ENCODE peak calls at places on chromosomes 16 and 17, in five cellular contexts. Q is HCT116, Z is H1, I is K562, E is transverse colon. O is an unnamed sample.

GRCh38 chr17:28982191-28982793 is 23.5 kb downstream of the SEZ6 start:
- DNase-seq in E (peak), I (no peak), Q (no peak), Z (no peak), O (peak)

GRCh38 chr17:79651266-79651665 is 40.4 kb upstream of the RBFOX3 start:
- DNase-seq in Q (no peak), E (no peak), I (no peak), Z (no peak), O (no peak)

GRCh38 chr16:15434425-15435215 is at the start of gene BMERB1:
- DNase-seq in I (no peak), Z (no peak), Q (peak), E (peak), O (peak)

GRCh38 chr17:76659928-76660614 is 16.5 kb upstream of the ST6GALNAC1 start:
- DNase-seq in I (peak), Q (no peak), Z (no peak), E (peak), O (no peak)

GRCh38 chr17:80395402-80396151 is 19.4 kb upstream of the ENDOV start:
- DNase-seq in I (no peak), Z (no peak), E (no peak), Q (no peak), O (no peak)

GRCh38 chr17:13931752-13932477 is 137.4 kb upstream of the COX10 start:
- DNase-seq in Q (no peak), I (no peak), Z (no peak), E (peak), O (no peak)

GRCh38 chr16:73172621-73173312 is 124.8 kb upstream of the ZFHX3 start:
- DNase-seq in E (peak), Q (no peak), I (peak), Z (no peak), O (no peak)

GRCh38 chr17:38893612-38894011 is 23.8 kb downstream of the LASP1 start:
- DNase-seq in Z (no peak), E (peak), Q (no peak), I (no peak), O (no peak)

GRCh38 chr17:15651583-15652110 is 32.1 kb upstream of the FBXW10B start:
- DNase-seq in E (peak), I (peak), Z (peak), Q (peak), O (peak)

GRCh38 chr16:54630284-54630967 is 300.2 kb upstream of the IRX5 start:
- DNase-seq in E (no peak), Q (no peak), Z (no peak), I (no peak), O (no peak)

GRCh38 chr16:85215478-85216120 is 103.3 kb upstream of the CIBAR2 start:
- DNase-seq in Z (no peak), Q (no peak), E (no peak), I (peak), O (no peak)

GRCh38 chr17:53950207-53950857 is 127.6 kb downstream of the KIF2B start:
- DNase-seq in Z (peak), Q (no peak), E (no peak), I (no peak), O (no peak)

GRCh38 chr17:75614006-75614405 is 19.2 kb upstream of the SMIM5 start:
- DNase-seq in Z (no peak), I (peak), Q (no peak), E (no peak), O (no peak)

GRCh38 chr17:32696426-32696825 is 180.5 kb downstream of the MYO1D start:
- DNase-seq in I (no peak), Z (no peak), Q (no peak), E (no peak), O (no peak)

GRCh38 chr17:6232768-6233130 is 162.6 kb downstream of the WSCD1 start:
- DNase-seq in E (no peak), Z (no peak), I (no peak), Q (no peak), O (no peak)

GRCh38 chr17:73710095-73710592 is 65.9 kb upstream of the SDK2 start:
- DNase-seq in E (peak), Z (peak), Q (peak), I (peak), O (peak)

GRCh38 chr17:2685696-2686095 is 25.9 kb downstream of the CLUH start:
- DNase-seq in Z (no peak), Q (no peak), E (no peak), I (no peak), O (no peak)

GRCh38 chr17:5485270-5486205 is at the start of gene DERL2:
- DNase-seq in E (no peak), I (peak), Z (no peak), Q (no peak), O (no peak)

GRCh38 chr16:28151180-28151579 is 60.6 kb downstream of the XPO6 start:
- DNase-seq in Q (no peak), I (no peak), Z (no peak), E (no peak), O (no peak)

GRCh38 chr17:33494156-33494555 is 201.1 kb upstream of the ASIC2 start:
- DNase-seq in Z (no peak), I (no peak), Q (no peak), E (no peak), O (no peak)

GRCh38 chr17:75888484-75888883 is 8.3 kb downstream of the TRIM65 start:
- DNase-seq in I (no peak), Z (no peak), E (no peak), Q (no peak), O (no peak)

GRCh38 chr17:42179911-42180410 is 981 bp downstream of the KCNH4 start:
- DNase-seq in Q (no peak), I (peak), E (peak), Z (no peak), O (no peak)

GRCh38 chr16:87678618-87679017 is 76.3 kb downstream of the JPH3 start:
- DNase-seq in I (no peak), Q (no peak), E (no peak), Z (no peak), O (no peak)

GRCh38 chr17:61410555-61411089 is 11.0 kb downstream of the TBX2 start:
- DNase-seq in Z (no peak), I (no peak), E (peak), Q (no peak), O (peak)

GRCh38 chr17:65472602-65473001 is 88.8 kb downstream of the AXIN2 start:
- DNase-seq in I (no peak), Z (no peak), E (no peak), Q (no peak), O (no peak)

GRCh38 chr16:27335349-27336052 is 21.7 kb downstream of the IL4R start:
- DNase-seq in E (no peak), Z (no peak), I (no peak), Q (no peak), O (no peak)

GRCh38 chr16:50323335-50324011 is 45.3 kb downstream of the BRD7 start:
- DNase-seq in Z (no peak), Q (peak), E (no peak), I (no peak), O (no peak)

GRCh38 chr17:51670899-51671298 is 410.6 kb downstream of the UTP18 start:
- DNase-seq in Z (no peak), Q (no peak), I (no peak), E (no peak), O (no peak)

GRCh38 chr17:28466001-28466400 is 7.4 kb upstream of the SLC13A2 start:
- DNase-seq in I (no peak), Q (no peak), Z (no peak), E (no peak), O (no peak)

GRCh38 chr16:9813665-9814064 is 368.6 kb downstream of the GRIN2A start:
- DNase-seq in E (no peak), Z (no peak), I (no peak), Q (no peak), O (no peak)

DNA sequence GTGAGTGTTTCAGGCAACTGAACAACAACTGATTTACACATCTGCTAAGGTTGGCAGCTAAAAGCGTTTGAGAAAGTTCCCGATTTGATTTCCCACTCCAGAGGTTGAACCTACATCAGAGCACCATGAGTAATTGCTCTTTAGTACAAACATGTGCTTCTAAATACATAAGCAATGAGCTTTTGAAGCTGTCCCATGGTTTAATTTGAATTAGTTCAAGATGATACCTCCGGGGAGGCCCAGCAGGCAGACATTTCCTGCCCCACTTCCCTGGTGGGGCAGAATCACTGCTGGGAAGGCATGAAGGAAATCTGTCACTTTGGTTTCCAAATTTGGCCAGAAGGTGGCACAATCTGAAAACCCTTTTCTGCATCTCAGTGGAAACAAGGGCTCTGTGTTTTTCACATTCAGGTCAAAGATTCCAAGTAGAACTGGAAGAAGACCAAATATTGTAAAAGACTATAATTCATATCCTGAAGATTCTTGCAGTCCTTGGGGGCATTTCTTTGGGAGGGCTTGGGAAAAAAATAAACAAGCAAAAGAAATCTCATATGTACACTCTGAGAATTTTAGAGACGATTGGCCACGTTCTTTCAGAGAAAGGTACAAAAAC is 176.2 kb upstream of the FAM20A start:
- DNase-seq in Z (no peak), I (peak), E (peak), Q (peak), O (no peak)
- TF ChIP-seq POLR2AphosphoS5 in Z (no peak), I (no peak), E (no peak), Q (no peak), O (no peak)

GRCh38 chr17:58056476-58056875 is 26.7 kb upstream of the DYNLL2 start:
- DNase-seq in E (no peak), Z (no peak), I (no peak), Q (no peak), O (no peak)

GRCh38 chr17:58059141-58059540 is 24.1 kb upstream of the DYNLL2 start:
- DNase-seq in I (no peak), Z (no peak), E (no peak), Q (no peak), O (no peak)

GRCh38 chr17:58066409-58066808 is 16.8 kb upstream of the DYNLL2 start:
- DNase-seq in Q (no peak), E (no peak), Z (no peak), I (no peak), O (no peak)

DNA sequence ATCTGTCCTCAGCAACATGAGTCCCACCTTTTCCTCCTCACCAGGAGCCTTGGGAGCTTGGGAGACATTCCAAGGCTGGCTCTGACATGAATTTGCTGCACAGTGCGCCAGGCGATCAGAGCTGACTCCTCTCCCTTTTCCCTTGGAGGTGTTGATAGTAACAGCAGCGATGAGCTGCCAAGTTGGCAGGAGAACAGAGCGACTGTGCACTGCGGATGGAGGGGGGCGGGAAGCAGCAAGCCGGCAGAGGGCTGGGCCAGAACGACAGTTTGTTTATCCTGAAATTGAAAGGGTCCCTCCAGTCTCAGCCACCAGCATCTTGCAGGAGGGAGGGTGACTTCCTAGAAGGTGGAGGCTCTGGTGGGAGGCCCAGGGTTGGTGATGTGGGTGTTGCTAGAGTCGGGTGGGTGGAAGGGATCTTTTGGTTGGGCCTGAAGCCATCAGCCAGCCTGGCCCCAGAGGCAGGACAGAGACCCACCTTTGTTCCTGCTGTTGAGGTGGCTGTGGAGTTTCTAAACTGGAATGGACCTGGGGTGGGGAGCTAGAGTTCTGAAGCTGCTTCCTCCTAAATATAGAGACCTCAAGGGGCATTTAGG is 22.5 kb upstream of the DYNLL2 start:
- DNase-seq in Z (no peak), Q (no peak), E (peak), I (no peak), O (no peak)
- TF ChIP-seq POLR2AphosphoS5 in Z (no peak), Q (no peak), E (no peak), I (no peak), O (no peak)

DNA sequence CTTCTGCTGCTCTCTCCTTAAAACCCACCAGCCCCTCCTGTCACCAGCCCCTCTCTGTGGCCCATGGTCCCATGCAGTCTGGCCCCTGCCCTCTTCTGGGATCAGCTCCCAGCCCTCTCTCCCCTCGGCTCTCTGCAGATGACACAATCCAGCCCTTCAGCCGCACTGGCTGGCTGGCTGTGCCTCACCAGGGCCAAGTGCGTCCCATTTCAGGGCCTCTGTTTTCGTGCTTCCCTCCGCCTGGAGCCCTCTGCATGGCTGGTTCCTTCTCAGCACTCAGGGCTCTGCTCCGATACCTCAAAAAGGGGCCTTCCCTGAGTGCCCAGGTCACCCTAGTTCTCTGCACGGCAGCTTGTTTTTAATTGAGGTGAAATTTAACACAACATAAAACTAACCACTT is 124.3 kb downstream of the SOCS1 start:
- DNase-seq in E (no peak), I (no peak), Q (no peak), Z (no peak), O (no peak)
- TF ChIP-seq POLR2AphosphoS5 in E (no peak), I (no peak), Q (no peak), Z (no peak), O (no peak)

DNA sequence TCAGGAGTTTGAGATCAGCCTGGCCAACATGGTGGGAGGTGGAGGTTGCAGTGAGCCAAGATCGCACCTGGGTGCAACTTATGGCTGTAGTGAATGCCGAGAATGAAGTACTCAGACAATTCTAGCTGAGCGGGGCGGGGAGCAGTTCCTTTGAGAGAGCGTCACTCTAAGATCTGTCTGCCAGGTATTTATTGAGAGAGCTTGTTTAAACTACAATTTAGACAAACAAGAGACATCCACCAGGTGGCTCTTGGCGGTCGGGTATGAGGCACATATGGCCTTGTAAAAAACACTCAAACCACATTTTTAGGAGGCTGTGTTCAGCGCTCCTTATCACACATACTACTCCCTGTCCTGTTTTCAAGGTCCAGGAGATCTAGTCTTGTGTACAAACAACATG is 40.6 kb upstream of the CDH1 start:
- DNase-seq in Q (no peak), Z (no peak), I (no peak), E (peak), O (no peak)
- TF ChIP-seq POLR2AphosphoS5 in Q (no peak), Z (no peak), I (no peak), E (no peak), O (no peak)

GRCh38 chr17:37643118-37643766 is at the start of gene DDX52:
- DNase-seq in E (peak), I (peak), Z (peak), Q (peak), O (peak)
- TF ChIP-seq POLR2AphosphoS5 in E (peak), I (peak), Z (peak), Q (peak), O (peak)

GRCh38 chr17:4314179-4314578 is 50.4 kb upstream of the ANKFY1 start:
- DNase-seq in E (no peak), I (no peak), Q (no peak), Z (no peak), O (no peak)
- TF ChIP-seq POLR2AphosphoS5 in E (no peak), I (no peak), Q (no peak), Z (no peak), O (no peak)

DNA sequence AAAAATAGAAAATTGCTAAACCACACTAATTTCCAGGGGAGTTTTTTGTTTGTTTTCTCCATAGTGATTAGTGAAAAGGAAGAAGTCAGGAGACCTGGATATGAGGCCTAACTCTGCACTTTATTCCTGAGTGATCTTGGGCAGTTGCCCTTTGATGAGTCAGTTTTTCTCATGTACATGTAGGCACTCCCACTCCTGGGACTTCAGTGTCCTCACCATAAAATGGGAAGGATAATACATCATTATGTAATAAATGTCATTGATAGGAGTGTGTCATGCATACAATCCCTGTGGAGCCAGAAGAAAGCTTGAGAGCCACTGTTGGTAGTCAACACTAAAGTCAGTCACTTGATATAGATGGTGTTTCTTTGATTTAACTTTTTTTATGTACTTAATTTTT is 32.5 kb downstream of the WIPF2 start:
- DNase-seq in Q (peak), I (peak), E (peak), Z (no peak), O (no peak)
- TF ChIP-seq POLR2AphosphoS5 in Q (peak), I (no peak), E (peak), Z (no peak), O (no peak)

DNA sequence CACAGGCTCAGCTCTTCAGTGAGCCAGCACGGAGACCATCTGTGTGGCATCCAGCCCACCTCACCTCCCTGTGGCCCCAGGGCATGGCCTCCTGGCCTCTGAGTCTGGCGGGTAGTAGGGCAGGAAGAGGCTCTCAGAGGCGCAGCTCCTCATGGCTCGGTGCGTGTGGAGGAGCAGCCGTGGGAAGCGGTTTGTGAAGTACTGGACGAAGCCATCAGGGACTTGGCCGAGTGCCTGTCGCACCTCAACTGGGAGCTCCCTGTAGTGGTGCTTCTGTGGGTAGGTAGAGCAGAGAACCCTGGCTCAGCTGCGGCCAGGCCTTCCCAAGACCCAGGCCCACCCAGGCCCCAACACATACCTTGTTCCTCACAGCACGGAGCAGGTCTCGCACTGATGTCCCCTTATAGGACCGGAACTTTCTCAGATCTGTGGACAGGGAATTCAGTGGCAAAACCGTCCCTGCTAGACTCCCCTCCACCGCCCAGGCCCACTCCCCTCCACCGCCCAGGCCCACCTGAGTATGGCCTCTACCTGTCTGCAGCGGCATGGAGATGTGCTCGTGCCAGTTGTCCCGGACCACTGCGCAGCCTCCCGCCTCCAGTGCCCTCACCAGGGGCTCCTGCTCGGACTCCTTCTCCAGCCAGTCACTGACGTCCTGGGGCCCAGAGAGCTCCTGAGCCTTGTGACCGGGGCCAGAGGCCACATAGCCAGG is 12.2 kb downstream of the PLK1 start:
- DNase-seq in Q (no peak), I (no peak), E (no peak), Z (no peak), O (no peak)
- TF ChIP-seq POLR2AphosphoS5 in Q (no peak), I (peak), E (no peak), Z (peak), O (no peak)